ENCODE peak calls at places on chromosomes 7 and 10, in seven cellular contexts. T is fibroblast of villous mesenchyme; N is posterior cingulate gyrus; R is DMS 273 treated with DMSO at 0.1 percent for 48 hours; F is iPS DF 19.7; I is stimulated activated CD4-positive, alpha-beta T cell treated with anti-CD3 and anti-CD28 coated beads, Interleukin-4, amount 100 ng/mL, for 1 hour; W is A549. G is an unnamed sample.

GRCh38 chr7:69962077-69962855 is 364.0 kb downstream of the AUTS2 start:
- DNase-seq in T (no peak), N (peak; percentile 10), R (peak; percentile 43), F (no peak), I (no peak), W (no peak), G (no peak)

GRCh38 chr10:86654411-86655172 is at the start of gene OPN4:
- DNase-seq in T (no peak), N (peak; percentile 35), R (no peak), F (no peak), I (no peak), W (no peak), G (no peak)

GRCh38 chr10:124696446-124697392 is 47.5 kb downstream of the FAM53B start:
- DNase-seq in T (no peak), N (no peak), R (no peak), F (no peak), I (peak; percentile 40), W (no peak), G (no peak)

GRCh38 chr7:101618207-101618839 is 10.8 kb downstream of the MYL10 start:
- DNase-seq in T (peak; percentile 60), N (no peak), R (no peak), F (no peak), I (no peak), W (no peak), G (no peak)

GRCh38 chr10:26946103-26946907 is 85.5 kb upstream of the ABI1 start:
- DNase-seq in T (no peak), N (peak; percentile 51), R (no peak), F (no peak), I (no peak), W (no peak), G (no peak)

GRCh38 chr7:101420436-101420835 is 57.8 kb downstream of the COL26A1 start:
- DNase-seq in T (no peak), N (no peak), R (no peak), F (no peak), I (no peak), W (no peak), G (no peak)

GRCh38 chr7:55545496-55545895 is 26.8 kb downstream of the VOPP1 start:
- DNase-seq in T (peak; percentile 16), N (peak; percentile 60), R (no peak), F (no peak), I (no peak), W (no peak), G (no peak)

GRCh38 chr10:113603057-113603777 is 50.4 kb downstream of the HABP2 start:
- DNase-seq in T (no peak), N (no peak), R (no peak), F (no peak), I (no peak), W (no peak), G (no peak)

GRCh38 chr7:80088705-80089104 is 45.9 kb upstream of the GNAI1 start:
- DNase-seq in T (peak; percentile 90), N (no peak), R (no peak), F (no peak), I (no peak), W (no peak), G (no peak)

G was measured in substantia nigra.